ENCODE peak calls at places on chromosome 12, in four cellular contexts. H, D, U and J are unnamed samples.

GRCh38 chr12:93704122-93704521 is 26.9 kb downstream of the CRADD start:
- DNase-seq in U (no peak), D (no peak), H (no peak), J (no peak)

GRCh38 chr12:47077206-47078085 is 2.0 kb upstream of the PCED1B start:
- DNase-seq in U (no peak), H (no peak), D (no peak), J (no peak)

GRCh38 chr12:93778306-93778705 is 101.1 kb downstream of the CRADD start:
- DNase-seq in U (no peak), D (no peak), H (no peak), J (no peak)

GRCh38 chr12:27868165-27868564 is 88.1 kb upstream of the MANSC4 start:
- DNase-seq in U (no peak), D (no peak), H (no peak), J (no peak)

GRCh38 chr12:77343291-77343690 is 277.9 kb upstream of the E2F7 start:
- DNase-seq in U (no peak), D (no peak), H (no peak), J (no peak)

GRCh38 chr12:55746147-55746912 is 3.4 kb downstream of the GDF11 start:
- DNase-seq in D (no peak), H (no peak), U (no peak), J (no peak)

GRCh38 chr12:1130164-1130563 is 139.1 kb downstream of the ERC1 start:
- DNase-seq in H (no peak), U (no peak), D (peak), J (no peak)

GRCh38 chr12:102903318-102904007 is 13.6 kb downstream of the PAH start:
- DNase-seq in U (no peak), D (no peak), H (no peak), J (no peak)

GRCh38 chr12:121224591-121224990 is 14.7 kb downstream of the P2RX4 start:
- DNase-seq in U (no peak), H (no peak), D (no peak), J (no peak)

GRCh38 chr12:95336387-95337067 is 118.9 kb downstream of the VEZT start:
- DNase-seq in H (no peak), U (no peak), D (peak), J (no peak)

GRCh38 chr12:43957732-43958131 is 121.9 kb downstream of the TMEM117 start:
- DNase-seq in H (peak), D (peak), U (peak), J (peak)

GRCh38 chr12:108855284-108856169 is 1.9 kb downstream of the SSH1 start:
- DNase-seq in D (peak), H (no peak), U (no peak), J (no peak)

GRCh38 chr12:46977976-46978375 is 101.4 kb upstream of the PCED1B start:
- DNase-seq in H (no peak), D (no peak), U (no peak), J (no peak)

GRCh38 chr12:32947203-32947795 is 50.7 kb upstream of the PKP2 start:
- DNase-seq in U (no peak), D (peak), H (no peak), J (no peak)

GRCh38 chr12:98332626-98333025 is 182.8 kb upstream of the TMPO start:
- DNase-seq in D (no peak), H (no peak), U (peak), J (no peak)

GRCh38 chr12:6778212-6778570 is 5.9 kb downstream of the LAG3 start:
- DNase-seq in D (peak), H (no peak), U (no peak), J (no peak)

GRCh38 chr12:92094751-92095161 is 50.9 kb downstream of the BTG1 start:
- DNase-seq in D (no peak), H (no peak), U (no peak), J (no peak)

GRCh38 chr12:57853864-57854556 is 7.5 kb upstream of the CTDSP2 start:
- DNase-seq in U (no peak), D (no peak), H (no peak), J (no peak)

GRCh38 chr12:116597886-116598285 is 38.7 kb downstream of the MAP1LC3B2 start:
- DNase-seq in D (no peak), H (no peak), U (no peak), J (no peak)

GRCh38 chr12:89357297-89357730 is 5.0 kb upstream of the DUSP6 start:
- DNase-seq in U (no peak), D (no peak), H (no peak), J (no peak)

GRCh38 chr12:123571343-123571813 is 13.0 kb upstream of the TMED2 start:
- DNase-seq in U (no peak), H (no peak), D (peak), J (no peak)

GRCh38 chr12:121626853-121627623 is 708 bp downstream of the ORAI1 start:
- DNase-seq in U (no peak), D (peak), H (peak), J (no peak)

GRCh38 chr12:108815875-108816594 is 41.3 kb downstream of the SSH1 start:
- DNase-seq in D (no peak), H (no peak), U (no peak), J (no peak)

GRCh38 chr12:10121278-10121677 is 8.7 kb downstream of the CLEC7A start:
- DNase-seq in D (no peak), U (no peak), H (no peak), J (no peak)

GRCh38 chr12:105214670-105215375 is 21.2 kb downstream of the APPL2 start:
- DNase-seq in H (no peak), D (no peak), U (no peak), J (no peak)
- TF ChIP-seq POLR2AphosphoS5 in H (no peak), D (no peak), U (no peak), J (no peak)

GRCh38 chr12:48890657-48891418 is 25.2 kb upstream of the RND1 start:
- DNase-seq in H (peak), D (peak), U (no peak), J (peak)
- TF ChIP-seq SPI1 in H (no peak), D (no peak), U (no peak), J (no peak)

DNA sequence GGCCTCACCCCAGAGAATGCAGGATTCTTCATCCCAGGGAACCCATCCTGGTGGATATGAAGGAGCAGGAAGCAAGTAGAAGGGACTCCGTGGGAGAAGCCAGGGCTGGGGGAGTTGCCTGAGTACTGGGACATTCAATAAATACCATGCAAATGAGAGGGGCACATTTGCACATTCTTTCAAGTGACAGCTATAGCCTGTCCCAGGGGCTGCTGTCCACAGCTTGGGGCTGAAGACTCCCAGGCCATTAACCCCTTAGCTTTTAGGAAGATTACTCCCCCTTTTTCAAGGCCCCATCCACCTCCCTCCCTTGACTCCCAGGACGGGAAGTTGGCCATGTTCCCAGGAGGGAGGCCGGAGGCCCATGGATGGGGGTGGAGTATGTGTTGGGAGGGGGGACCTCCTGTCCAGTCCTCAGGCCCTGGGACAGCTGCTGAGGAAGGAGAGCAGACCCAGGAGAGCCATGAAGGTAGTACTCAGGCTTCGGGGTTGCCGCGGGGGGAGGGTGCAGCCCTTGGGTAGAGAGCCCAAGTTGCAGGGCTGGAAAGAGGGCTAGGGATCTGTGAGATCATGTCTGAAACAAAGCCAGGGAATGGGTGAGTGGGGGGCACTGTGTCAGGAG is 974 bp upstream of the TNS2 start:
- DNase-seq in D (peak), U (no peak), H (no peak), J (no peak)
- TF ChIP-seq POLR2AphosphoS5 in D (no peak), U (no peak), H (no peak), J (no peak)

GRCh38 chr12:53577941-53578352 is 48.2 kb downstream of the ATF7 start:
- DNase-seq in D (no peak), U (peak), H (no peak), J (no peak)
- TF ChIP-seq SPI1 in D (no peak), U (no peak), H (no peak), J (no peak)

DNA sequence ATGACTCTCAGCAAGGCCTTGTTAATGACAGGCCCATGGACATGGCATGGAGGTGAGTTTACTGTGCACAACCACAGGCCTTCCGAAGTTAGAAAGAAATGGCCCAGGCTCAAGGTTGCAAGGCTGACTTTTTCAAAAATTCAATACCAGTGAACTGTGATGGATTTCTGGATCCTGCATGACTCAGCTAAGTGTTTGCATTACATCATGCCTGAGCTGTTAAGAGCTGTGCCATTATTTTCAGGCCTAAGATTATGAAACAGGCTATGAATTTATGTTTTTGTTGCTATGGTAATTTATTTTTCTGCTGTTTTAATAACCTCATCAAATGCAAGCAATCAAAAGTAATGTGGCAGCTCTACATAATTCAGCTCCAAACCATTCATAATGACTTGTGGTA is 457.7 kb upstream of the TMEM132C start:
- DNase-seq in H (no peak), U (no peak), D (no peak), J (no peak)
- TF ChIP-seq POLR2AphosphoS5 in H (no peak), U (no peak), D (no peak), J (no peak)

GRCh38 chr12:113041560-113041959 is 15.0 kb upstream of the DTX1 start:
- DNase-seq in D (no peak), H (no peak), U (no peak), J (no peak)

GRCh38 chr12:113043240-113043639 is 13.3 kb upstream of the DTX1 start:
- DNase-seq in D (no peak), U (no peak), H (no peak), J (no peak)

GRCh38 chr12:113039911-113040425 is 16.6 kb upstream of the DTX1 start:
- DNase-seq in H (no peak), D (no peak), U (no peak), J (no peak)

GRCh38 chr12:113044516-113044915 is 12.0 kb upstream of the DTX1 start:
- DNase-seq in H (no peak), D (no peak), U (no peak), J (no peak)

GRCh38 chr12:113040722-113041168 is 15.8 kb upstream of the DTX1 start:
- DNase-seq in H (peak), U (no peak), D (no peak), J (no peak)
- TF ChIP-seq SPI1 in H (peak), U (no peak), D (peak), J (no peak)

GRCh38 chr12:68870443-68870842 is 62.5 kb downstream of the MDM2 start:
- DNase-seq in D (no peak), U (no peak), H (no peak), J (no peak)

GRCh38 chr12:68871396-68871795 is 61.6 kb downstream of the CPM start:
- DNase-seq in H (no peak), U (no peak), D (no peak), J (no peak)

GRCh38 chr12:68871899-68872298 is 61.1 kb downstream of the CPM start:
- DNase-seq in D (peak), H (no peak), U (no peak), J (no peak)

GRCh38 chr12:68876471-68876870 is 56.5 kb downstream of the CPM start:
- DNase-seq in D (no peak), U (no peak), H (no peak), J (no peak)

DNA sequence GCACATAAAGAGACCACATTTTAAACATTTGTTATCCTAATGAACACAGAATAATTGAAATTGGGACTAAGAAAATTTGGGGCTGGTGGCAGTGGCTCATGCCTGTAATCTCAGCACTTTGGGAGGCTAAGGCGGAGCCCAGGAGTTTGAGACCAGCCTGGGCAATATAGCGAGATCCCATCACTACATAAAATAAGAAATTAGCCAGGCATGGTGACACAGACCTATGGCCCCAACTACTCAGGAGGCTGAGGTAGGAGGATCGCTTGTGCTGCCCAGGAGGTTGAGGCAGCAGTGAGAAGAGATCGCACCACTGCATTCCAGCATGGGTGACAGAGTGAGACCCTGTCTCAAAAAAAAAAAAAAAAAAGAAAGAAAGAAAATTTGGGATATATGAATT is 59.7 kb downstream of the CPM start:
- DNase-seq in H (no peak), U (no peak), D (no peak), J (no peak)
- TF ChIP-seq POLR2AphosphoS5 in H (no peak), U (no peak), D (no peak), J (no peak)